ENCODE peak calls at places on chromosomes 11 and 22, in eight cellular contexts. M is brain microvascular endothelial cell, K is IMR-90, W is dorsolateral prefrontal cortex, U is heart right ventricle, B is fibroblast of lung, H is right cardiac atrium, V is Peyer's patch. Q is an unnamed sample.

GRCh38 chr11:88680806-88681205 is 343.3 kb upstream of the CTSC start:
- DNase-seq in B (no peak), W (no peak), V (no peak), M (no peak), U (no peak), H (no peak), K (peak; percentile 6), Q (no peak)

GRCh38 chr22:35995345-35995744 is 33.3 kb downstream of the RBFOX2 start:
- DNase-seq in K (peak; percentile 70), M (peak; percentile 31), U (no peak), H (no peak), B (no peak), V (no peak), W (no peak), Q (no peak)

GRCh38 chr11:13008625-13009475 is at the start of gene RASSF10:
- DNase-seq in M (no peak), B (no peak), V (no peak), K (no peak), U (peak; percentile 71), H (peak; percentile 89), W (no peak), Q (no peak)

GRCh38 chr11:75468534-75469340 is 35.7 kb upstream of the KLHL35 start:
- DNase-seq in M (peak; percentile 72), W (no peak), V (no peak), U (peak; percentile 71), B (peak; percentile 92), H (peak; percentile 80), K (peak; percentile 93), Q (peak; percentile 80)

GRCh38 chr11:107780775-107781174 is 68.9 kb upstream of the SLN start:
- DNase-seq in K (no peak), M (no peak), H (no peak), W (no peak), U (no peak), V (no peak), B (peak; percentile 2), Q (no peak)

GRCh38 chr11:17012179-17012578 is 2.0 kb downstream of the PLEKHA7 start:
- DNase-seq in K (no peak), V (no peak), H (no peak), B (no peak), W (no peak), M (no peak), U (no peak), Q (no peak)

GRCh38 chr11:66996609-66997273 is 21.6 kb downstream of the C11orf86 start:
- DNase-seq in V (no peak), K (peak; percentile 76), H (peak; percentile 76), U (peak; percentile 29), B (peak; percentile 20), W (no peak), M (peak; percentile 77), Q (no peak)

GRCh38 chr22:42645341-42645937 is 3.8 kb downstream of the CYB5R3 start:
- DNase-seq in H (no peak), K (no peak), B (no peak), M (no peak), W (peak; percentile 23), U (no peak), V (no peak), Q (no peak)

GRCh38 chr11:9662273-9662672 is 1.6 kb upstream of the SWAP70 start:
- DNase-seq in B (no peak), W (no peak), V (no peak), K (no peak), M (no peak), H (peak; percentile 16), U (no peak), Q (no peak)

GRCh38 chr11:797300-798092 is 585 bp downstream of the SLC25A22 start:
- DNase-seq in M (peak; percentile 85), U (peak; percentile 67), W (peak; percentile 81), V (peak; percentile 81), K (peak; percentile 84), H (peak; percentile 75), B (peak; percentile 85), Q (peak; percentile 95)

GRCh38 chr22:24051568-24051967 is 40.5 kb downstream of the CABIN1 start:
- DNase-seq in W (no peak), M (no peak), B (no peak), H (peak; percentile 72), V (no peak), K (no peak), U (no peak), Q (no peak)
- H3K27ac ChIP-seq in W (no peak overlapping the region), M (no peak overlapping the region), B (no peak overlapping the region), H (no peak overlapping the region), V (no peak overlapping the region), K (no peak overlapping the region), U (peak overlapping the region; percentile 20), Q (no peak overlapping the region)

DNA sequence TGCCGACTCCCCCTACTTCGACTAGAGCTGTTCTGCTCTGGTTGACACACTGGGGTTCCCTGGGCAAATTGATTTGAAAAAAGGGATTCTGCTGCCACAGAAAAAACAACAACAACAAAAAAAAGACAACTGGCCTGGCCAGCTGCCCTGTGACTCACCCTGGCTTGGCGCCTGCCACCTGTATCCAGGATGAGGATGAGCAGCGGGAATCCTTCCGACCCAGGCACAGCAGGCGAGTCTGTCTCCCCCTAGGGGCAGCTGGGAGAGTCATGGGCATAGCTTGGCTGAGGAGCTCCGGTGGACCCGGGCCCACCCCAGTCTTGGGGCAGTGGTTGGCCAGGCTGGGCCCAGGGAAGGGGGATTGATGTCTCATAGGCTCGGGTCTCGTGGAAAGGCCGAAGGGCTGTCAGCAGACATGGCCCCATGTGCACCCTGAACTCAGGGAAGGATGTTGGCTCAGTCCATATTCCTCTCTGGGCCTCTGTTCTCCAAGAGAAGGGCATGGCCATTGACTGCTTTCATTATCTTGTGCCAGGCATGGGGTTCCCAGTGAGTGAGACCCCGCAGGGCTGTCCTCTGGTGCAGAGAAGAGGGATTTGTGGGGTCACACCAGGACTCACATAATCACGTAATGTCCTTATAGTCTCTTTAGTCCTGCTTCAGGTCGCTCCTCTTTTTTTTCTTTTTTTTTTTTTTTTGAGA is 10.4 kb upstream of the SUN2 start:
- DNase-seq in V (peak; percentile 57), B (peak; percentile 42), W (peak; percentile 64), H (peak; percentile 41), K (peak; percentile 64), M (peak; percentile 42), U (peak; percentile 41), Q (no peak)
- H3K27ac ChIP-seq in V (no peak overlapping the region), B (no peak overlapping the region), W (peak overlapping the region; percentile 79), H (no peak overlapping the region), K (no peak overlapping the region), M (no peak overlapping the region), U (no peak overlapping the region), Q (no peak overlapping the region)

DNA sequence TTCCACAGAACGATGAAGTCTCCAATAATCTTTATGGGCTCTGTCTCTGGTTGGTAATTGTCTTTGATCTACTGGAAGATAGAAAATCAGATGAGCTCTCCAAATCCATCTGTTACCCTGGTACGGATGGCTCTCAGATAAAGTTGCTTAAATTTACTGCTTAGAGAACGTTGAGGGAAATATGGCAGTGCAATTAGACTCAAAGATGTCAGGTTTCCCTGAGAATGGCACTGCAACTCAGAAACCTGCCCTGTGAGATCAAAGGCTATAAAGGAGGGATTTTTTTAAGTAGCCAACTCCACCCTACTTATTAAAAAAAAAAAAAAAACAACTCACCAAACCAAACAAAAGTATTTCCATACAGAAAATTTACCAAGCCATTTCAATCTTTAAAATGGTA is 779 bp upstream of the BIRC3 start:
- DNase-seq in B (no peak), U (no peak), H (no peak), M (no peak), W (no peak), V (no peak), K (no peak), Q (no peak)
- H3K27ac ChIP-seq in B (no peak overlapping the region), U (peak overlapping the region; percentile 85), H (no peak overlapping the region), M (no peak overlapping the region), W (no peak overlapping the region), V (peak overlapping the region; percentile 90), K (no peak overlapping the region), Q (peak overlapping the region; percentile 87)

DNA sequence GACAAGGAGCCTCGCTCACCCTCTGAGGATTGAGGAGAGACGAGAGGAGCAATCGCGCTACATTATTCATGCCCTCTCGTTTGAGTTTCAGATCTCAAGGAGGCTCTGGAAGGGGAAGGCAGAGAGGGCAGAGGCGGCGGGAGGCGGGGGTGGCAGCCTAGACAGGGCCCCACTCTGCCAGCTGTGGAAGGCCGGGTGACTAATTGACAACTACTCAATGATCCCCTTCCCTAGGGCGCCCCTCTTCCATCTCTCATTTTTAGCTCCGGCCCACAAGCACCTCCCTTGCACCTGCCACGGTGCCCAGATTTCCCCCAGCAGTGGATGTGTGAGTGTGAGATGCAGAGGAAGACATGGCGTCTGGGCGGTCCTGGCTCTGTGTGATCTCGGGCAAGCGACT is 255.6 kb downstream of the MIAT start:
- DNase-seq in U (no peak), B (no peak), M (no peak), V (no peak), W (no peak), H (no peak), K (no peak), Q (no peak)
- H3K27ac ChIP-seq in U (no peak overlapping the region), B (no peak overlapping the region), M (no peak overlapping the region), V (no peak overlapping the region), W (no peak overlapping the region), H (no peak overlapping the region), K (no peak overlapping the region), Q (no peak overlapping the region)

DNA sequence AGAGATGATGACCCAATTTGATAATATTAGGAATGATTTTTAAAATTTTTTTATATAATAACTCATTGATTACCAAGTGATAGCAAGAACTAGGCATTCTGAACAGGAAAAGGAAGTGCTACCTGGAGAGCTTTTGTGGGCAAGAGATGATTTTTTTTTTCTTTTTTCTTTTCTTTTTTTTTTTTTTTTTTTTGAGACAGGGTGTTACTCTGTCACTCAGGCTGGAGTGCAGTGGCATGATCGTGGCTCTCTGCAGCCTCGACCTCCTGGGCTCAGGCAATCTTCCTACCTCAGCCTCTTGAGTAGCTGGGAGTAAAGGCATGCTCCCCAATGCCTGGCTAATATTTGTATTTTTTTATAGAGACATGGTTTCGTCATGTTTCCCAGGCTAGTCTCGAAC is 40.4 kb downstream of the TNRC6B start:
- DNase-seq in B (no peak), V (no peak), K (no peak), H (no peak), W (no peak), M (no peak), U (no peak), Q (no peak)
- H3K27ac ChIP-seq in B (no peak overlapping the region), V (no peak overlapping the region), K (no peak overlapping the region), H (no peak overlapping the region), W (no peak overlapping the region), M (no peak overlapping the region), U (no peak overlapping the region), Q (no peak overlapping the region)

GRCh38 chr11:70552167-70552435 is 153.8 kb downstream of the CTTN start:
- DNase-seq in K (no peak), M (no peak), U (no peak), W (no peak), H (no peak), V (no peak), B (no peak), Q (no peak)

GRCh38 chr11:70550456-70551195 is 152.3 kb downstream of the CTTN start:
- DNase-seq in K (no peak), M (no peak), V (no peak), W (no peak), H (no peak), U (no peak), B (no peak), Q (peak; percentile 51)

GRCh38 chr11:70555092-70555491 is 156.8 kb downstream of the CTTN start:
- DNase-seq in H (no peak), W (no peak), B (no peak), M (no peak), U (no peak), K (no peak), V (no peak), Q (no peak)

GRCh38 chr11:70551323-70552166 is 153.2 kb downstream of the CTTN start:
- DNase-seq in W (no peak), V (no peak), K (peak; percentile 23), U (no peak), B (no peak), H (no peak), M (no peak), Q (peak; percentile 54)

GRCh38 chr11:70552441-70553150 is 154.3 kb downstream of the CTTN start:
- DNase-seq in M (no peak), U (no peak), W (no peak), B (no peak), V (no peak), K (no peak), H (no peak), Q (peak; percentile 23)
- H3K27ac ChIP-seq in M (no peak overlapping the region), U (no peak overlapping the region), W (no peak overlapping the region), B (no peak overlapping the region), V (no peak overlapping the region), K (no peak overlapping the region), H (no peak overlapping the region), Q (no peak overlapping the region)